ENCODE peak calls at places on chromosomes 5 and 9, in eight cellular contexts. M, E, W, B, I, L, D and P are unnamed samples.

GRCh38 chr5:1801061-1801953 is at the start of gene NDUFS6:
- DNase-seq in M (peak), E (peak), W (peak), B (peak), I (peak), L (peak), D (peak), P (peak)

GRCh38 chr9:4296217-4296616 is 3.7 kb downstream of the GLIS3 start:
- DNase-seq in M (no peak), E (no peak), W (no peak), B (no peak), I (peak), L (no peak), D (no peak), P (no peak)

GRCh38 chr9:114286146-114286679 is 36.7 kb upstream of the ORM1 start:
- DNase-seq in M (no peak), E (no peak), W (no peak), B (peak), I (no peak), L (no peak), D (no peak), P (no peak)

GRCh38 chr9:18061856-18062255 is 412.1 kb upstream of the ADAMTSL1 start:
- DNase-seq in M (no peak), E (no peak), W (no peak), B (no peak), I (no peak), L (no peak), D (no peak), P (no peak)

GRCh38 chr5:132725745-132726144 is 11.6 kb downstream of the KIF3A start:
- DNase-seq in M (no peak), E (no peak), W (no peak), B (no peak), I (no peak), L (no peak), D (no peak), P (no peak)

GRCh38 chr5:74502479-74502950 is 138.0 kb downstream of the ENC1 start:
- DNase-seq in M (no peak), E (no peak), W (no peak), B (no peak), I (no peak), L (no peak), D (no peak), P (no peak)

GRCh38 chr9:6646028-6646636 is 603 bp upstream of the GLDC start:
- DNase-seq in M (no peak), E (no peak), W (no peak), B (no peak), I (peak), L (no peak), D (no peak), P (no peak)

GRCh38 chr9:34381323-34381722 is 4.6 kb upstream of the MYORG start:
- DNase-seq in M (no peak), E (no peak), W (no peak), B (no peak), I (no peak), L (no peak), D (no peak), P (no peak)

GRCh38 chr9:15696979-15697378 is 144.1 kb downstream of the CCDC171 start:
- DNase-seq in M (no peak), E (no peak), W (no peak), B (no peak), I (no peak), L (peak), D (no peak), P (no peak)

GRCh38 chr5:5587474-5587873 is 165.0 kb downstream of the ICE1 start:
- DNase-seq in M (no peak), E (no peak), W (no peak), B (no peak), I (no peak), L (no peak), D (no peak), P (no peak)

GRCh38 chr5:5591567-5591966 is 169.1 kb downstream of the ICE1 start:
- DNase-seq in M (no peak), E (no peak), W (no peak), B (no peak), I (no peak), L (no peak), D (no peak), P (no peak)

GRCh38 chr5:5589146-5589826 is 166.8 kb downstream of the ICE1 start:
- DNase-seq in M (no peak), E (no peak), W (no peak), B (no peak), I (no peak), L (no peak), D (no peak), P (no peak)

GRCh38 chr5:5588386-5588785 is 165.9 kb downstream of the ICE1 start:
- DNase-seq in M (no peak), E (no peak), W (peak), B (no peak), I (no peak), L (no peak), D (no peak), P (no peak)

DNA sequence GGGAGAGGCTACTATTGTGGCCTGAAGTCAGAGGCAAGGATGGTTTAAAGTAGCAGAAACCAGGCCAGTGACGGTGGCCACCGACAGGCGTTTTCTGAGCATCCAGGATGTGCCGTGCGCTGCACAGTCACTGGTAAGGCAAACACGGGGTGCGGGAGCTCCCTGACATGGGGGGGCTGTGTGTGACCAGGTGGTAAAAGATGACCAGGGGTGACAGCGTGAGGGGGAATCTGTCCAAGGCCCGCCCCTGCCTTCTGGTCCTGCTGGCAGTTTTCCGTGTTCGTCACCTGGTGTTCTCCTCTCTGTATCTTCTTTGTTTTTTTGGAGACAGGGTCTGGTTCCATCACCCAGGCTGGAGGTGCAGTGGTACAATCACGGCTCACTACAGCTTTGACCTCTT is 167.4 kb downstream of the ICE1 start:
- DNase-seq in M (no peak), E (no peak), W (no peak), B (no peak), I (no peak), L (no peak), D (no peak), P (peak)
- TF ChIP-seq POLR2A in M (no peak), E (no peak), W (no peak), B (no peak), I (no peak), L (no peak), D (no peak), P (no peak)

DNA sequence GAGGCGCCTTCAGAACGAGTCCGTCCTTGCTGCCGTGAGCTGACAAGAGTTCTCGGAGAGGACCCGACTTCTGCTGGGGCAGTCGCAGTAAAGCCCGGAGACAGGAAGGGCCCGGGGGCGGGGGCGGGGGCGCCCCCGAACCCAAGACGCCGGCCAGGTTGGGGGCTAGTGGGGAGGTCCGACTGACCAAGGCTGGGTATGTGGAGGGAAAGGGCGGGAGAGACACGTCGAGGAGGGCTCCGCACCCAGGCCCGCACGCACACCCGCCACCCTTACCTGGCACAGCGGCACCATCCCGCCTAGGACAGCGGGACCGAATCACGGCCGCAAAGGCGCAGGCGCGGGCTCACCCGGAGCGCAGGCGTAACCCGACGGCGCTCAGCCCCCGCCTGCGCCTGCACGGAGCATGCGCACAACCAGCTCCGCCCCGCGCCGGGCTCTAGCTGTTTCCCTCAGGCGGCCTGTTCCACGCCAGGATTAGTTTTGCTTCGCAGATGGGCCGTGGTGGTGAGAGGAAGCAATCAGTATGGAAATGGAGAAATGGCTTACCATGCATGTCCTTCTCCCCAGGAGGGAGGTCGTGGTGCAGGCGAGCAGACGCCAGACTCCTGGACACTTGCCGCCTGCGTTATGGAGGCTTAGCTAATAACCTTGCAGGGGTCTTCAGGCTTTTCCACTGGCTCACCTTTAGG is at the start of gene MOCS2:
- DNase-seq in M (peak), E (peak), W (peak), B (peak), I (peak), L (peak), D (peak), P (peak)
- TF ChIP-seq POLR2A in M (peak), E (peak), W (peak), B (peak), I (peak), L (peak), D (peak), P (peak)

GRCh38 chr5:134534058-134534725 is 8.7 kb downstream of the JADE2 start:
- DNase-seq in M (no peak), E (no peak), W (peak), B (no peak), I (no peak), L (no peak), D (no peak), P (no peak)
- TF ChIP-seq POLR2A in M (no peak), E (no peak), W (no peak), B (no peak), I (no peak), L (no peak), D (no peak), P (no peak)

DNA sequence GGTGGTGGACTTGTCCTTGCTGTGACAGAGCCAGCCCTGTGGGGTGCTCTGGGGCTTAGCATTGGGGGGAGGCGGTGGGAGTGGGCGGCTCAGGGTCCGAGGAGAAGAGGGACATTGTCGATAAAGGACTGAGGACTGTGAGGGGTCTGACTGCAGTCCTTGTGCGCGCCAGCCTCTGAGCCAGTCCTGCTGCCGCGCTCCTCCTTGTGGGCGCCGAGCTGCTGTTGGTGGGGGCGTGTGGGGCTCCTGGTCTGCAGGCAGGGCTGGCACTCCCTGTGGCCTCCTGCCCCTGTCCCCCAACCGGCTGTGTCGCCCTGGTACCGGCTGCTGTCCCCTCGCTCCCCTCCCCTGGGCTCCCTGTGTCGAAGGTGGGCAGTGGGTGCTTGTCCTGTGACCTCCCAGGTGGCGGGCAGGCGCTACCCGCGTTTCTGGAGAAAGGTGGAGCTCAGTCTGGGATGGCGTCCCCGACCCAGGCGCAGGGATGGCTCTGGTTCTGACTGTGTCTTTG is 6.9 kb downstream of the RNU6ATAC start:
- DNase-seq in M (no peak), E (no peak), W (no peak), B (no peak), I (no peak), L (no peak), D (no peak), P (peak)
- TF ChIP-seq POLR2A in M (no peak), E (no peak), W (no peak), B (no peak), I (no peak), L (no peak), D (no peak), P (no peak)

DNA sequence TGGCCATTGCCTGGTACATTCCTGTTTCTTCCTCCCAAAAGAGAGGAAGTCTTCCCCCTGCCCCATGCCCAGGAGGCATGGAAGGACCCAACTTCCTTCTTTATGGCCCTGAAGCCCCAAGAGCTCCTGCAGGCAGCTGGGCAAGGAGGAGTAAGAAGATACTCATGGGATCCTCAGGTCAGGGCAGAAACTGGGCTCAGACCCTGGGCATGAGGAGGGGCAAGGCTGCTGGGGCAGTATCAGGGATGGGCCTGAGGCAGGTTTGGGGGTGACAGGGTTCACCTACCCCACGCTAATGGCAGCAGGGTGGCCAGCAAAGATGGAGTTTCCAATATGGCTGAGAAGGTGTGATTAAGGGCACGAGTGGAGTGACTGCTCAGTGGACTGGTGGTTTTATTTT is 118.3 kb upstream of the MVB12B start:
- DNase-seq in M (no peak), E (no peak), W (no peak), B (no peak), I (no peak), L (no peak), D (no peak), P (no peak)
- TF ChIP-seq POLR2A in M (no peak), E (no peak), W (no peak), B (no peak), I (no peak), L (no peak), D (no peak), P (no peak)

DNA sequence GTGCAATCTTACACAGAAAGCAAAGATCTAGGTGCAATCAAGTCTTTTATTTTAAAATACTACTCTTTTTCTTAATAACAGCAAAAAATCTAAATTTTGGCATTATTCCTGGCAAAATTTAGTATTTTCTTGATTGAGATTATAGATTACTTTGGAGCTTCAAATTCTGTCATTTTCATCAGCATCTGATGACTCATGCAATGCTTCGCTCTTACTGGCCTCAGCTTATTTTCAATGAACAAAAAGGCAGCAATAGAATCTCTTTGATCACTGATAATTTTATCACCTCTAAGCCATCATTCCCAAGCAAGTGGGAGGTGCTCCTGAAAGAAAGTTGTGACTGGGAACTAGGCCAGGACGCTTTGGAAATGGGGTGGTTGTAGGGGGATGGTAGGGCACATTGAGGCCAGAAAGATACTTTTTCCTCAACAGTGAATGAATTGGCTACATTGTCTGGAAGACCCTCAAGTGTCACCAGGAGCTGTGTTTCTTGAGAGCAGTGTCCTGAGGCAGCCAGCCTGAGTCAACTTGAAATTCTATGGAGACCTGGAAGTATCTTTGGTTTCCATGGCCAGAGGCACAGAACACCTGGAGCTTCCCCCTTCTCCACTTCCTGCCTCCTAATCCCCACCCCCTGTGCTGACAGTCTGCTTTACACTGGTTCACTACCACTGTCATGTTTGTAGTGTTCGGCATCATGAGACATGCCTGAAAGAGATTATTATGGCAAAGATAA is 46.9 kb upstream of the APC start:
- DNase-seq in M (no peak), E (no peak), W (no peak), B (no peak), I (no peak), L (no peak), D (no peak), P (no peak)
- TF ChIP-seq POLR2A in M (no peak), E (no peak), W (no peak), B (no peak), I (no peak), L (no peak), D (no peak), P (no peak)